ENCODE peak calls at places on chromosomes 6 and 20, in nine cellular contexts. One of them, this sample, is unnamed.

GRCh38 chr6:21053612-21054011 is 519.4 kb downstream of the CDKAL1 start:
- DNase-seq in HS-5: no peak
- DNase-seq in B cell: no peak
- DNase-seq in occipital lobe: no peak
- DNase-seq in stomach: no peak
- DNase-seq in pulmonary artery endothelial cell: no peak
- DNase-seq in germinal center: no peak
- DNase-seq in activated naive CD4-positive, alpha-beta T cell treated with anti-CD3 and anti-CD28 coated beads, Interleukin-2, amount 50 U/mL, for 16 hours: no peak
- DNase-seq in activated naive CD8-positive, alpha-beta T cell treated with anti-CD3 and anti-CD28 coated beads, Interleukin-2, amount 50 U/mL, for 24 hours: no peak
- DNase-seq in this sample: no peak

GRCh38 chr6:79170915-79171314 is 63.6 kb downstream of the HMGN3 start:
- DNase-seq in stomach: no peak
- DNase-seq in occipital lobe: no peak
- DNase-seq in germinal center: no peak
- DNase-seq in pulmonary artery endothelial cell: peak
- DNase-seq in activated naive CD8-positive, alpha-beta T cell treated with anti-CD3 and anti-CD28 coated beads, Interleukin-2, amount 50 U/mL, for 24 hours: no peak
- DNase-seq in B cell: no peak
- DNase-seq in activated naive CD4-positive, alpha-beta T cell treated with anti-CD3 and anti-CD28 coated beads, Interleukin-2, amount 50 U/mL, for 16 hours: no peak
- DNase-seq in HS-5: no peak
- DNase-seq in this sample: no peak

GRCh38 chr20:2751347-2751867 is 49.0 kb downstream of the CPXM1 start:
- DNase-seq in stomach: no peak
- DNase-seq in activated naive CD4-positive, alpha-beta T cell treated with anti-CD3 and anti-CD28 coated beads, Interleukin-2, amount 50 U/mL, for 16 hours: no peak
- DNase-seq in occipital lobe: no peak
- DNase-seq in B cell: no peak
- DNase-seq in HS-5: no peak
- DNase-seq in pulmonary artery endothelial cell: no peak
- DNase-seq in activated naive CD8-positive, alpha-beta T cell treated with anti-CD3 and anti-CD28 coated beads, Interleukin-2, amount 50 U/mL, for 24 hours: no peak
- DNase-seq in germinal center: no peak
- DNase-seq in this sample: no peak

GRCh38 chr6:154447929-154448328 is 62.6 kb downstream of the CNKSR3 start:
- DNase-seq in stomach: no peak
- DNase-seq in HS-5: no peak
- DNase-seq in activated naive CD8-positive, alpha-beta T cell treated with anti-CD3 and anti-CD28 coated beads, Interleukin-2, amount 50 U/mL, for 24 hours: no peak
- DNase-seq in activated naive CD4-positive, alpha-beta T cell treated with anti-CD3 and anti-CD28 coated beads, Interleukin-2, amount 50 U/mL, for 16 hours: no peak
- DNase-seq in B cell: no peak
- DNase-seq in germinal center: no peak
- DNase-seq in occipital lobe: no peak
- DNase-seq in pulmonary artery endothelial cell: peak
- DNase-seq in this sample: no peak

GRCh38 chr6:160766657-160767018 is 64.6 kb downstream of the PLG start:
- DNase-seq in occipital lobe: no peak
- DNase-seq in activated naive CD4-positive, alpha-beta T cell treated with anti-CD3 and anti-CD28 coated beads, Interleukin-2, amount 50 U/mL, for 16 hours: no peak
- DNase-seq in stomach: no peak
- DNase-seq in B cell: no peak
- DNase-seq in germinal center: no peak
- DNase-seq in activated naive CD8-positive, alpha-beta T cell treated with anti-CD3 and anti-CD28 coated beads, Interleukin-2, amount 50 U/mL, for 24 hours: no peak
- DNase-seq in HS-5: no peak
- DNase-seq in pulmonary artery endothelial cell: no peak
- DNase-seq in this sample: no peak

GRCh38 chr6:49607391-49607982 is 29.2 kb downstream of the RHAG start:
- DNase-seq in B cell: no peak
- DNase-seq in HS-5: no peak
- DNase-seq in germinal center: no peak
- DNase-seq in pulmonary artery endothelial cell: no peak
- DNase-seq in activated naive CD4-positive, alpha-beta T cell treated with anti-CD3 and anti-CD28 coated beads, Interleukin-2, amount 50 U/mL, for 16 hours: no peak
- DNase-seq in activated naive CD8-positive, alpha-beta T cell treated with anti-CD3 and anti-CD28 coated beads, Interleukin-2, amount 50 U/mL, for 24 hours: no peak
- DNase-seq in occipital lobe: no peak
- DNase-seq in stomach: no peak
- DNase-seq in this sample: no peak

GRCh38 chr6:161168281-161168891 is 105.5 kb downstream of the AGPAT4 start:
- DNase-seq in pulmonary artery endothelial cell: peak
- DNase-seq in B cell: no peak
- DNase-seq in HS-5: peak
- DNase-seq in activated naive CD4-positive, alpha-beta T cell treated with anti-CD3 and anti-CD28 coated beads, Interleukin-2, amount 50 U/mL, for 16 hours: no peak
- DNase-seq in germinal center: no peak
- DNase-seq in activated naive CD8-positive, alpha-beta T cell treated with anti-CD3 and anti-CD28 coated beads, Interleukin-2, amount 50 U/mL, for 24 hours: no peak
- DNase-seq in occipital lobe: no peak
- DNase-seq in stomach: no peak
- DNase-seq in this sample: no peak

GRCh38 chr20:7654231-7654630 is 286.0 kb downstream of the HAO1 start:
- DNase-seq in pulmonary artery endothelial cell: no peak
- DNase-seq in occipital lobe: no peak
- DNase-seq in germinal center: no peak
- DNase-seq in activated naive CD4-positive, alpha-beta T cell treated with anti-CD3 and anti-CD28 coated beads, Interleukin-2, amount 50 U/mL, for 16 hours: no peak
- DNase-seq in activated naive CD8-positive, alpha-beta T cell treated with anti-CD3 and anti-CD28 coated beads, Interleukin-2, amount 50 U/mL, for 24 hours: no peak
- DNase-seq in stomach: no peak
- DNase-seq in HS-5: no peak
- DNase-seq in B cell: no peak
- DNase-seq in this sample: no peak

GRCh38 chr6:68196645-68197044 is 438.4 kb upstream of the ADGRB3 start:
- DNase-seq in activated naive CD4-positive, alpha-beta T cell treated with anti-CD3 and anti-CD28 coated beads, Interleukin-2, amount 50 U/mL, for 16 hours: no peak
- DNase-seq in B cell: no peak
- DNase-seq in activated naive CD8-positive, alpha-beta T cell treated with anti-CD3 and anti-CD28 coated beads, Interleukin-2, amount 50 U/mL, for 24 hours: no peak
- DNase-seq in stomach: no peak
- DNase-seq in pulmonary artery endothelial cell: no peak
- DNase-seq in HS-5: no peak
- DNase-seq in germinal center: no peak
- DNase-seq in occipital lobe: no peak
- DNase-seq in this sample: no peak

GRCh38 chr20:51700809-51701285 is 67.3 kb downstream of the ATP9A start:
- DNase-seq in pulmonary artery endothelial cell: no peak
- DNase-seq in germinal center: peak
- DNase-seq in B cell: no peak
- DNase-seq in occipital lobe: no peak
- DNase-seq in HS-5: peak
- DNase-seq in stomach: no peak
- DNase-seq in activated naive CD8-positive, alpha-beta T cell treated with anti-CD3 and anti-CD28 coated beads, Interleukin-2, amount 50 U/mL, for 24 hours: no peak
- DNase-seq in activated naive CD4-positive, alpha-beta T cell treated with anti-CD3 and anti-CD28 coated beads, Interleukin-2, amount 50 U/mL, for 16 hours: no peak
- DNase-seq in this sample: peak

GRCh38 chr6:95413789-95414188 is 163.5 kb upstream of the MANEA start:
- DNase-seq in activated naive CD8-positive, alpha-beta T cell treated with anti-CD3 and anti-CD28 coated beads, Interleukin-2, amount 50 U/mL, for 24 hours: no peak
- DNase-seq in occipital lobe: no peak
- DNase-seq in pulmonary artery endothelial cell: no peak
- DNase-seq in B cell: no peak
- DNase-seq in activated naive CD4-positive, alpha-beta T cell treated with anti-CD3 and anti-CD28 coated beads, Interleukin-2, amount 50 U/mL, for 16 hours: no peak
- DNase-seq in stomach: no peak
- DNase-seq in germinal center: no peak
- DNase-seq in HS-5: no peak
- DNase-seq in this sample: no peak

GRCh38 chr20:60215786-60216730 is 257.8 kb downstream of the CDH26 start:
- DNase-seq in stomach: no peak
- DNase-seq in B cell: no peak
- DNase-seq in pulmonary artery endothelial cell: no peak
- DNase-seq in occipital lobe: no peak
- DNase-seq in activated naive CD4-positive, alpha-beta T cell treated with anti-CD3 and anti-CD28 coated beads, Interleukin-2, amount 50 U/mL, for 16 hours: no peak
- DNase-seq in HS-5: no peak
- DNase-seq in germinal center: no peak
- DNase-seq in activated naive CD8-positive, alpha-beta T cell treated with anti-CD3 and anti-CD28 coated beads, Interleukin-2, amount 50 U/mL, for 24 hours: no peak
- DNase-seq in this sample: no peak

GRCh38 chr20:61186771-61187170 is 65.3 kb upstream of the CDH4 start:
- DNase-seq in occipital lobe: no peak
- DNase-seq in pulmonary artery endothelial cell: no peak
- DNase-seq in stomach: no peak
- DNase-seq in activated naive CD4-positive, alpha-beta T cell treated with anti-CD3 and anti-CD28 coated beads, Interleukin-2, amount 50 U/mL, for 16 hours: no peak
- DNase-seq in B cell: no peak
- DNase-seq in germinal center: no peak
- DNase-seq in activated naive CD8-positive, alpha-beta T cell treated with anti-CD3 and anti-CD28 coated beads, Interleukin-2, amount 50 U/mL, for 24 hours: no peak
- DNase-seq in HS-5: no peak
- DNase-seq in this sample: no peak

GRCh38 chr6:39471954-39472659 is 149.6 kb upstream of the KCNK16 start:
- DNase-seq in HS-5: no peak
- DNase-seq in B cell: no peak
- DNase-seq in activated naive CD4-positive, alpha-beta T cell treated with anti-CD3 and anti-CD28 coated beads, Interleukin-2, amount 50 U/mL, for 16 hours: no peak
- DNase-seq in occipital lobe: no peak
- DNase-seq in activated naive CD8-positive, alpha-beta T cell treated with anti-CD3 and anti-CD28 coated beads, Interleukin-2, amount 50 U/mL, for 24 hours: no peak
- DNase-seq in pulmonary artery endothelial cell: no peak
- DNase-seq in stomach: no peak
- DNase-seq in germinal center: no peak
- DNase-seq in this sample: peak

This sample was measured in GM10248.